ENCODE peak calls at places on chromosomes 12 and 14, in four cellular contexts. G, S, M and Y are unnamed samples.

GRCh38 chr12:76784600-76785051 is 20.7 kb downstream of the ZDHHC17 start:
- DNase-seq in S (no peak), M (no peak), G (no peak), Y (no peak)

GRCh38 chr12:54058189-54058917 is 4.7 kb downstream of the HOXC4 start:
- DNase-seq in M (no peak), S (no peak), G (no peak), Y (no peak)

GRCh38 chr14:31770271-31770670 is 209.1 kb downstream of the NUBPL start:
- DNase-seq in G (no peak), M (peak; percentile 54), S (no peak), Y (no peak)

GRCh38 chr12:93135286-93136239 is 206.5 kb upstream of the EEA1 start:
- DNase-seq in M (no peak), G (peak; percentile 15), S (no peak), Y (no peak)

GRCh38 chr14:87160964-87161363 is 832.0 kb downstream of the GALC start:
- DNase-seq in G (no peak), S (no peak), M (no peak), Y (no peak)

GRCh38 chr14:68789798-68790655 is 2.8 kb downstream of the ZFP36L1 start:
- DNase-seq in G (no peak), S (no peak), M (no peak), Y (no peak)

GRCh38 chr14:54893151-54893760 is 9.4 kb downstream of the GCH1 start:
- DNase-seq in G (peak; percentile 26), M (no peak), S (peak; percentile 59), Y (peak; percentile 65)

GRCh38 chr12:67524861-67525499 is 123.6 kb upstream of the DYRK2 start:
- DNase-seq in G (no peak), M (no peak), S (peak; percentile 13), Y (no peak)

GRCh38 chr12:6766651-6767300 is 613 bp downstream of the PTMS start:
- DNase-seq in S (peak; percentile 38), M (peak; percentile 83), G (peak; percentile 74), Y (peak; percentile 40)

GRCh38 chr14:81826080-81826479 is 292.4 kb upstream of the SEL1L start:
- DNase-seq in M (no peak), G (no peak), S (no peak), Y (no peak)

GRCh38 chr12:108234155-108234554 is 105.0 kb downstream of the CMKLR1 start:
- DNase-seq in M (no peak), S (no peak), G (no peak), Y (no peak)

GRCh38 chr14:94423465-94424056 is 29.0 kb downstream of the SERPINA11 start:
- DNase-seq in G (peak; percentile 41), M (peak; percentile 66), S (peak; percentile 66), Y (peak; percentile 92)

GRCh38 chr12:52398176-52398575 is 8.0 kb downstream of the KRT82 start:
- DNase-seq in M (no peak), S (no peak), G (no peak), Y (no peak)

GRCh38 chr12:30457621-30458289 is 237.9 kb downstream of the IPO8 start:
- DNase-seq in S (peak; percentile 38), G (no peak), M (no peak), Y (peak; percentile 13)

GRCh38 chr12:112664569-112664968 is 127.0 kb upstream of the RPH3A start:
- DNase-seq in M (no peak), G (peak; percentile 16), S (no peak), Y (no peak)

GRCh38 chr14:99728981-99729451 is 44.9 kb downstream of the CYP46A1 start:
- DNase-seq in S (no peak), G (no peak), M (no peak), Y (no peak)

GRCh38 chr12:76563061-76563460 is 3.5 kb upstream of the OSBPL8 start:
- DNase-seq in S (no peak), G (no peak), M (no peak), Y (no peak)

GRCh38 chr14:54975856-54976255 is 51.0 kb downstream of the WDHD1 start:
- DNase-seq in S (no peak), G (no peak), M (no peak), Y (no peak)

GRCh38 chr14:51576899-51577298 is 74.8 kb upstream of the FRMD6 start:
- DNase-seq in M (no peak), S (no peak), G (no peak), Y (peak; percentile 32)

GRCh38 chr12:131511803-131512564 is 198.9 kb upstream of the SFSWAP start:
- DNase-seq in M (no peak), G (no peak), S (peak; percentile 4), Y (no peak)

GRCh38 chr14:99803803-99804202 is 10.6 kb downstream of the EML1 start:
- DNase-seq in S (no peak), M (no peak), G (no peak), Y (peak; percentile 80)

GRCh38 chr12:88305491-88305890 is 163.4 kb downstream of the TMTC3 start:
- DNase-seq in M (no peak), S (no peak), G (peak; percentile 4), Y (no peak)

GRCh38 chr12:44217146-44217883 is 381.4 kb downstream of the TMEM117 start:
- DNase-seq in G (no peak), M (no peak), S (no peak), Y (no peak)

GRCh38 chr14:28542040-28542439 is 224.5 kb upstream of the FOXG1 start:
- DNase-seq in M (no peak), G (no peak), S (no peak), Y (no peak)

GRCh38 chr12:22759769-22760674 is 135.1 kb downstream of the ETNK1 start:
- DNase-seq in S (no peak), M (no peak), G (no peak), Y (no peak)

GRCh38 chr12:7128681-7129593 is at the start of gene RBP5:
- DNase-seq in G (no peak), M (peak; percentile 52), S (no peak), Y (no peak)

GRCh38 chr14:33959692-33960151 is 8.8 kb upstream of the EGLN3 start:
- DNase-seq in G (no peak), M (no peak), S (no peak), Y (no peak)

GRCh38 chr14:96917442-96917963 is 120.3 kb downstream of the VRK1 start:
- DNase-seq in G (no peak), M (no peak), S (peak; percentile 81), Y (no peak)

GRCh38 chr14:23727566-23728335 is 91.6 kb downstream of the DHRS2 start:
- DNase-seq in S (peak; percentile 37), M (no peak), G (peak; percentile 60), Y (peak; percentile 13)

GRCh38 chr12:48061943-48062719 is 43.7 kb downstream of the SENP1 start:
- DNase-seq in G (no peak), S (no peak), M (no peak), Y (no peak)

GRCh38 chr12:110421701-110422100 is 18.2 kb upstream of the ANAPC7 start:
- DNase-seq in G (no peak), M (no peak), S (no peak), Y (no peak)

GRCh38 chr12:55760663-55761062 is 17.7 kb downstream of the GDF11 start:
- DNase-seq in G (no peak), M (no peak), S (no peak), Y (no peak)

GRCh38 chr12:95548539-95549391 is 2.5 kb downstream of the USP44 start:
- DNase-seq in S (no peak), M (peak; percentile 33), G (no peak), Y (no peak)

GRCh38 chr12:53595212-53595611 is 31.0 kb downstream of the ATF7 start:
- DNase-seq in S (no peak), G (no peak), M (no peak), Y (no peak)